ENCODE peak calls at places on chromosomes 6 and 20, in seven cellular contexts. N is NT2/D1; V is CD4-positive, alpha-beta memory T cell; Z is thoracic aorta; U is uterus; W is BE2C; P is small intestine. O is an unnamed sample. For H3K4me1, the result is how much of the 10 kb centered on the place peaks cover.

GRCh38 chr6:139925894-139926641 is 551.6 kb upstream of the CITED2 start:
- DNase-seq in W (peak), Z (no peak), P (peak), U (peak), V (no peak), N (no peak), O (peak)

GRCh38 chr20:25309395-25310267 is 61.7 kb downstream of the PYGB start:
- DNase-seq in W (peak), V (no peak), Z (no peak), U (peak), P (peak), N (no peak), O (peak)

GRCh38 chr6:73832313-73832712 is 136.3 kb downstream of the CD109 start:
- DNase-seq in U (no peak), P (no peak), W (no peak), N (no peak), Z (no peak), V (no peak), O (no peak)

GRCh38 chr6:16322666-16323312 is 84.4 kb downstream of the GMPR start:
- DNase-seq in P (peak), N (no peak), V (peak), W (no peak), Z (peak), U (peak), O (peak)

GRCh38 chr6:130377911-130378310 is 12.1 kb downstream of the TMEM200A start:
- DNase-seq in W (no peak), Z (no peak), V (no peak), P (peak), U (no peak), N (no peak), O (peak)

GRCh38 chr6:163147988-163148387 is 266.5 kb upstream of the QKI start:
- DNase-seq in Z (no peak), W (no peak), N (no peak), V (no peak), P (no peak), U (no peak), O (no peak)

GRCh38 chr6:129575378-129576118 is 134.4 kb downstream of the ARHGAP18 start:
- DNase-seq in P (peak), N (peak), Z (no peak), V (peak), U (no peak), W (no peak), O (no peak)

GRCh38 chr6:166940643-166941068 is 15.7 kb downstream of the RNASET2 start:
- DNase-seq in P (no peak), W (no peak), Z (no peak), N (no peak), U (no peak), V (no peak), O (peak)

GRCh38 chr6:116108836-116109235 is 8.2 kb downstream of the NT5DC1 start:
- DNase-seq in Z (no peak), W (peak), V (no peak), P (no peak), N (no peak), U (no peak), O (no peak)

GRCh38 chr6:160029525-160029924 is 60.6 kb downstream of the IGF2R start:
- DNase-seq in N (no peak), Z (no peak), P (no peak), U (no peak), W (no peak), V (no peak), O (no peak)

GRCh38 chr20:21323640-21324039 is 20.5 kb downstream of the XRN2 start:
- DNase-seq in N (no peak), V (no peak), W (no peak), Z (no peak), P (peak), U (no peak), O (no peak)

GRCh38 chr6:15615837-15616236 is 47.0 kb downstream of the DTNBP1 start:
- DNase-seq in N (no peak), U (no peak), P (peak), W (no peak), Z (no peak), V (no peak), O (no peak)

GRCh38 chr20:47126374-47126705 is 230.2 kb downstream of the ZMYND8 start:
- DNase-seq in W (no peak), N (no peak), U (no peak), Z (no peak), P (no peak), V (no peak), O (no peak)

GRCh38 chr20:57660510-57661199 is 40.4 kb upstream of the ZBP1 start:
- DNase-seq in P (no peak), W (no peak), Z (peak), V (no peak), U (peak), N (no peak), O (no peak)

GRCh38 chr20:760751-761417 is 7.4 kb downstream of the SLC52A3 start:
- DNase-seq in P (no peak), W (peak), N (peak), V (no peak), U (no peak), Z (no peak), O (no peak)

GRCh38 chr6:16388488-16388887 is 150.1 kb downstream of the GMPR start:
- DNase-seq in P (no peak), Z (no peak), U (no peak), V (no peak), W (no peak), N (no peak), O (no peak)

GRCh38 chr6:70738028-70738427 is 70.3 kb downstream of the SMAP1 start:
- DNase-seq in N (no peak), P (no peak), V (no peak), Z (no peak), W (no peak), U (no peak), O (no peak)

GRCh38 chr6:40710626-40711354 is 123.6 kb upstream of the LRFN2 start:
- DNase-seq in Z (no peak), W (peak), P (no peak), V (no peak), N (no peak), U (no peak), O (peak)

GRCh38 chr6:87094576-87094975 is 330 bp downstream of the CGA start:
- DNase-seq in Z (no peak), V (no peak), N (no peak), U (no peak), W (no peak), P (no peak), O (no peak)

GRCh38 chr6:110633731-110634130 is 157.3 kb upstream of the SLC22A16 start:
- DNase-seq in W (no peak), Z (no peak), V (no peak), P (no peak), N (no peak), U (no peak), O (no peak)

GRCh38 chr6:111871725-111872520 is 1.3 kb downstream of the FYN start:
- DNase-seq in U (peak), Z (no peak), W (peak), N (no peak), V (peak), P (peak), O (peak)

GRCh38 chr20:58117944-58118343 is 110.5 kb downstream of the ANKRD60 start:
- DNase-seq in N (no peak), P (no peak), W (no peak), Z (no peak), V (no peak), U (no peak), O (no peak)

GRCh38 chr6:7268362-7269310 is 44.4 kb downstream of the SSR1 start:
- DNase-seq in P (no peak), U (no peak), W (no peak), V (no peak), Z (no peak), N (no peak), O (no peak)

GRCh38 chr6:164507197-164507957 is 802.0 kb downstream of the C6orf118 start:
- DNase-seq in W (no peak), N (no peak), U (peak), V (no peak), P (no peak), Z (no peak), O (no peak)

GRCh38 chr20:63848003-63848911 is 13.0 kb upstream of the ABHD16B start:
- DNase-seq in W (no peak), N (no peak), V (no peak), U (peak), P (no peak), Z (no peak), O (no peak)

GRCh38 chr6:134357110-134357509 is 39.2 kb upstream of the SGK1 start:
- DNase-seq in Z (no peak), N (no peak), U (no peak), V (no peak), P (no peak), W (no peak), O (no peak)

GRCh38 chr20:55054443-55054842 is 579.0 kb downstream of the DOK5 start:
- DNase-seq in U (no peak), P (no peak), V (no peak), Z (no peak), W (no peak), N (no peak), O (no peak)

GRCh38 chr6:151494235-151494950 is 576 bp downstream of the CCDC170 start:
- DNase-seq in Z (no peak), N (no peak), V (peak), P (peak), W (no peak), U (peak), O (peak)

GRCh38 chr6:35139924-35140524 is 1.1 kb downstream of the TCP11 start:
- DNase-seq in Z (no peak), V (peak), P (peak), W (peak), U (peak), N (peak), O (peak)

GRCh38 chr6:3438190-3439167 is 18.4 kb downstream of the SLC22A23 start:
- DNase-seq in Z (no peak), U (no peak), N (no peak), P (peak), W (no peak), V (no peak), O (peak)

GRCh38 chr6:27825025-27825823 is 87.0 kb downstream of the OR2B2 start:
- DNase-seq in V (no peak), Z (no peak), N (no peak), W (no peak), U (no peak), P (peak), O (no peak)

GRCh38 chr6:107443066-107443903 is 16.1 kb downstream of the PDSS2 start:
- DNase-seq in P (no peak), U (no peak), N (no peak), W (no peak), Z (no peak), V (no peak), O (no peak)

GRCh38 chr20:982754-983153 is 19.4 kb downstream of the RSPO4 start:
- DNase-seq in Z (no peak), P (no peak), N (no peak), U (no peak), V (no peak), W (no peak), O (no peak)

GRCh38 chr6:152697634-152698033 is at the start of gene MYCT1:
- DNase-seq in N (no peak), W (no peak), Z (no peak), V (no peak), P (no peak), U (no peak), O (no peak)

DNA sequence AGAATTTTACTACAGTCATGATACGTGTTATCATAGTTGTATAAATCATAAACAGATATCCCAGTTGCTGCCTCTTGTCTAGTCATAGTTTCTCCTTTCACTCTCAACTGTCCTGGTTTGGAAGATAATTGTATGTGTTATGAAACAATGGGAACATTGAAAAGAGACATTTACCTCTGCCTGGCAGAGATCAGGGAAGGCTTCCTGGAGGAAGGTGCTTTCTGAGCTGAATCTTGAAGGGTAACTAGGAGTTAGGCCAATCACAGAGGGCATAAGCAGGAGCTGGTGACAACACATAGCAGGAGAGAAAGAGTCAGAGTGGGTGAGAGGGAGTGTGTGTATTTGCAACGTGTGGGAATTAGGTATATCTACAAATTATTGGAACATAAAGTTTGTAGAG is 5.4 kb downstream of the ASXL1 start:
- DNase-seq in W (no peak), Z (no peak), V (no peak), N (no peak), U (no peak), P (no peak), O (no peak)
- H3K4me1 ChIP-seq in W (under half), Z (half or more), V (half or more), N (under half), U (under half), P (under half), O (under half)

DNA sequence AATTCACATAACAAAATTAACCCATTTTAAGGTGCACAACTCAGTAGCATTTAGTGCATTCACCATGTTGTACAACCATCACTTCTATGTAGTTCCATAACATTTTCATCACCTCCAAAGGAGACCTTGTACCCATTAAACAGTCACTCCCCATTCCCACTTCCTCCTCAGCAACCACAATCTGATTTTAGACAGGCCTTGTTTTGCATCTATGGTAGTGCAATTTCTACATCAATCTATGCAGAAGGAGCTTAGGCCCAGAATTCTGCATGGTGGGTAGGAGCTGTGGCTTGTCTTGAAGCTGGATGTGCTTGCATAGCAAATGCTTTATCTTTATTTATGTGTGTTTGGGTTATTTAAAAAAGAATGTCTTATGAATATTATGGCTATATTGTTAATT is 13.5 kb upstream of the HLA-DQA1 start:
- DNase-seq in W (no peak), P (no peak), V (peak), N (no peak), Z (no peak), U (no peak), O (no peak)
- H3K4me1 ChIP-seq in W (under half), P (under half), V (half or more), N (under half), Z (under half), U (under half), O (under half)

GRCh38 chr6:158798311-158798710 is 20.9 kb downstream of the EZR start:
- DNase-seq in Z (no peak), V (no peak), N (no peak), P (no peak), W (no peak), U (no peak), O (no peak)

GRCh38 chr6:158805698-158806373 is 13.3 kb downstream of the EZR start:
- DNase-seq in W (no peak), P (peak), V (no peak), U (no peak), N (no peak), Z (no peak), O (no peak)

GRCh38 chr6:158799051-158799792 is 19.9 kb downstream of the EZR start:
- DNase-seq in N (no peak), U (no peak), V (no peak), Z (no peak), P (peak), W (peak), O (peak)

GRCh38 chr6:158803733-158804143 is 15.4 kb downstream of the EZR start:
- DNase-seq in P (peak), N (no peak), Z (no peak), V (peak), W (no peak), U (no peak), O (no peak)

GRCh38 chr6:158801655-158802294 is 17.4 kb downstream of the EZR start:
- DNase-seq in U (no peak), W (peak), V (no peak), Z (no peak), N (no peak), P (peak), O (peak)
- H3K4me1 ChIP-seq in U (under half), W (under half), V (half or more), Z (under half), N (under half), P (under half), O (under half)

DNA sequence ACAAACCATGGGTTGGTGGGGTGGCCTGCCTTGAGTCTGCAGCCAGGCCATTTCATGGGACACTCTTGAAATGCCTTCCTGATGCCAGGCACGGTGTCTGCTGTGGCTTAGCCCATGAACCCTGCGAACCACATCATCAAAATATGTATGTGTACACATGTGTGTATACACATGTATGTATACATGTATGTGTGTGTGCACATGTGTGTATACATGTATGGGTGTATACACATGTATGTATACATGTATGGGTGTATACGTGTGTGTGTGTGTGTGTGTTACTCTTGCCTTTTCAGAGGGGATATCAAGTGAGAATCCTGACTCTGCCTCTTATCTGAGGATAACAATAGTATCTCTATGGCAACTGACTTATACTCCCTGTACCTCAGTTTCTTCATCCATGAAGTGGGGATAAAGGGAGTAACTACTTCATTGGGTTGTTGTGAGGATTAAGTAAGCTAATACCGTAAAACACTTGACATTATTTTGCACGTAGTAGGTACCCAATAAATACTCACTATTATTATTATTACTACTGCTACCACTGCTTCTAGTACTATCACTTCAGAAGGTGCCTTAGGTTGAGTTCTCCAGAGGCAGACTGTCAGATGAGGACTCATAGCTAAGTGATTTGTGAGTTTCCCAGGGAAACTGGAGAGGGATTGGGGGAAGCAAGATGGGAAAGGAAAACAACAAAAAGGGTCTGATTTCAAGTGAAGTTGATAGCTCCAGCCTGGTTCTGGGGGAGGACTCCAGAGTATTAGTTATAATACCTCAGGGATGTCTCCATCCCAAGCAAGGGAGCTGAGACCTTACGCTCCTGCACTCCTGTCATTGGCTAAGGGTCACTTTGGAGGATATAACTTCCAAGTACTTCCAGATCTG is 110.5 kb downstream of the VEGFA start:
- DNase-seq in N (no peak), U (no peak), Z (no peak), P (no peak), W (no peak), V (no peak), O (no peak)
- H3K4me1 ChIP-seq in N (under half), U (under half), Z (under half), P (under half), W (under half), V (under half), O (under half)

GRCh38 chr20:53622247-53623114 is 28.8 kb upstream of the ZNF217 start:
- DNase-seq in V (no peak), U (no peak), Z (no peak), P (peak), N (no peak), W (no peak), O (no peak)
- H3K4me1 ChIP-seq in V (under half), U (under half), Z (under half), P (under half), N (under half), W (under half), O (under half)

DNA sequence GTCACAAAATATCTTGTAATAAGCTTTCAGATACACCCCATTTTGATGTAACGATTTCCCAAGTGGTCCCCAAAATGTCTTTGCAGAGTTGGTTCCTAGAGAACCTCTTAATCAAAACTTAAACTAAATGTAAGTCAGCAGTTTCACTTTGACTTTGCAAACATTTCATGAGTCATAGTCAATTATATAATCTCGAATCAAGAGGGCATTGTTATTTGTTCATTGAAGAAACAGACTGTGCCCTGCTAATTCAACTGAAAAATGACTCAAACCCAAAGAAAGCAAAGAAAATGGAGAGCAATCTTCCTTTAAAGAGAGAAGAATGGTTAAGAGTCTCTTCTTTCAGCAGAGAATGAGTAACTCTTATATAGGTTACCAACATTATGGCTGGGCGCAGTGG is 58.3 kb downstream of the IPCEF1 start:
- DNase-seq in W (no peak), U (no peak), P (peak), N (no peak), V (no peak), Z (no peak), O (no peak)
- H3K4me1 ChIP-seq in W (under half), U (under half), P (under half), N (under half), V (under half), Z (under half), O (under half)

DNA sequence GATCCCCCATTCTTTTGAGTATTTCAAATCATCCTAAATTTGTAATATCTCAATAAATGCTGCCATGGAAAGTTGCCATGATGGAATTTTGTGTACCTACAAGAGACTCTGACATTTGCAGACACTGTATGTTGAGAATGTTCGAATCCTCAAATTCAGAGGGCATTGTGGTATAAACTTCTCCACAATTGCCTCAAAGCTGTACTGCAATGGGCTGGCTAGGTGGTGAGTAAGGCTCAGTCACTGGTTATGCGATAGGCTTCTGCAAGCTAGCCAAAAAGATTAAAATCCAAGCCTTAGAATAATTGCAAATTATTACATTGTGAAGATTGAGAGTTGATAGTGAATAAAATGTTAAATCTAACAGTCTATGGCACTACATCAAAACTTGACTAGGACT is 130.2 kb upstream of the CEP162 start:
- DNase-seq in Z (no peak), N (no peak), V (no peak), P (no peak), U (no peak), W (no peak), O (no peak)
- H3K4me1 ChIP-seq in Z (under half), N (under half), V (under half), P (under half), U (under half), W (under half), O (under half)

GRCh38 chr6:307874-308273 is 15.6 kb downstream of the DUSP22 start:
- DNase-seq in V (no peak), N (no peak), P (no peak), U (no peak), Z (no peak), W (no peak), O (no peak)
- H3K4me1 ChIP-seq in V (under half), N (under half), P (under half), U (under half), Z (under half), W (under half), O (under half)